ENCODE peak calls at places on chromosomes 1 and 21, in five cellular contexts. One of them, this sample, is unnamed.

GRCh38 chr1:214850432-214851010 is 232.0 kb upstream of the KCNK2 start:
- DNase-seq in GM12878: no peak
- DNase-seq in H1: no peak
- DNase-seq in K562: no peak
- DNase-seq in HepG2: no peak
- DNase-seq in this sample: no peak

GRCh38 chr1:106746448-106747085 is 309.9 kb upstream of the PRMT6 start:
- DNase-seq in GM12878: no peak
- DNase-seq in H1: no peak
- DNase-seq in K562: no peak
- DNase-seq in HepG2: no peak
- DNase-seq in this sample: peak

GRCh38 chr21:32532636-32533035 is 52.7 kb downstream of the TCP10L start:
- DNase-seq in GM12878: no peak
- DNase-seq in H1: no peak
- DNase-seq in K562: no peak
- DNase-seq in HepG2: no peak
- DNase-seq in this sample: no peak

GRCh38 chr1:165631403-165632151 is 543 bp downstream of the MGST3 start:
- DNase-seq in GM12878: no peak
- DNase-seq in H1: no peak
- DNase-seq in K562: peak
- DNase-seq in HepG2: no peak
- DNase-seq in this sample: peak

GRCh38 chr1:31372961-31373896 is at the start of gene FABP3:
- DNase-seq in GM12878: no peak
- DNase-seq in H1: peak
- DNase-seq in K562: peak
- DNase-seq in HepG2: peak
- DNase-seq in this sample: peak

GRCh38 chr1:88003255-88003654 is 674.6 kb downstream of the LMO4 start:
- DNase-seq in GM12878: no peak
- DNase-seq in H1: no peak
- DNase-seq in K562: no peak
- DNase-seq in HepG2: no peak
- DNase-seq in this sample: no peak

GRCh38 chr1:210586785-210587184 is 258.1 kb downstream of the HHAT start:
- DNase-seq in GM12878: no peak
- DNase-seq in H1: no peak
- DNase-seq in K562: no peak
- DNase-seq in HepG2: no peak
- DNase-seq in this sample: no peak

GRCh38 chr1:85502625-85503083 is 37.7 kb upstream of the DDAH1 start:
- DNase-seq in GM12878: no peak
- DNase-seq in H1: peak
- DNase-seq in K562: peak
- DNase-seq in HepG2: peak
- DNase-seq in this sample: peak

GRCh38 chr21:34093083-34093482 is 19.7 kb downstream of the MRPS6 start:
- DNase-seq in GM12878: no peak
- DNase-seq in H1: no peak
- DNase-seq in K562: no peak
- DNase-seq in HepG2: no peak
- DNase-seq in this sample: no peak

GRCh38 chr21:34091607-34092006 is 18.2 kb downstream of the MRPS6 start:
- DNase-seq in GM12878: no peak
- DNase-seq in H1: no peak
- DNase-seq in K562: peak
- DNase-seq in HepG2: no peak
- DNase-seq in this sample: no peak

GRCh38 chr21:34091032-34091431 is 17.7 kb downstream of the MRPS6 start:
- DNase-seq in GM12878: no peak
- DNase-seq in H1: no peak
- DNase-seq in K562: no peak
- DNase-seq in HepG2: no peak
- DNase-seq in this sample: no peak

GRCh38 chr21:34094949-34095348 is 21.6 kb downstream of the MRPS6 start:
- DNase-seq in GM12878: no peak
- DNase-seq in H1: no peak
- DNase-seq in K562: no peak
- DNase-seq in HepG2: no peak
- DNase-seq in this sample: no peak

DNA sequence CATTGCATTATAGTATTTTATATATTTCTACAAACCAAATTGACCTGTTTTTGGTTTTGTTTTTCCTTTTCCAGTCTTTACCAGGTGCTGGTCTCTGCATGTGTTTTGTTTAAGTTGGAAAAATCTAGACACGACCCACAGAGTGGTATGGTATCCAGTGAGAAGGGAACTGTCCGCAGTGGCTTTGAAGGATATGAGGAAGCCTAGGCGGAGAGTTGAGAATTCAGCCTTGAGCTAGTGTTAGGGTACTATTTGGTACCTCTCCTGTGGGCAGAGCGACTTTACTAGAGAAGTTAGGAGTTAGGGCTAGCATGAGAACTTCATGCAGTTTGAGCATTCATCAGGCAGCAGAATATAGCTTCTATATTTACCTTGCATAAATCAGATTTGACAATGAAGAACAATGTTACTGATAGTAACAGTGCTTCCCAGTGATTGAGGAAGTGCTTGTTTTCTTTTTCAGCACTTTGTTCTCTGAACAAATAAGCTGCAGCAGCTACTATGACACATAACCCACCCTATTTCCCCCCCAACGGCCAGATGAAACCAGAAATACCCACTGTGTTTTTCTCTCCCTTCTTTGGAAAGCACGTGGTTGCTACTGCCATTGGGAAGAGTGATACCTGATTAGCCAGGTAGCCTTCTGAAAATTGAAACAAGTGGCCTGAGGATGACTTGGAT is 19.0 kb downstream of the MRPS6 start:
- DNase-seq in GM12878: no peak
- DNase-seq in H1: no peak
- DNase-seq in K562: no peak
- DNase-seq in HepG2: no peak
- DNase-seq in this sample: no peak
- TF ChIP-seq GABPA in GM12878: no peak
- TF ChIP-seq GABPA in H1: no peak
- TF ChIP-seq GABPA in K562: no peak
- TF ChIP-seq GABPA in HepG2: no peak
- TF ChIP-seq GABPA in this sample: no peak

GRCh38 chr1:233994112-233994511 is 89.6 kb downstream of the SLC35F3 start:
- DNase-seq in GM12878: no peak
- DNase-seq in H1: no peak
- DNase-seq in K562: no peak
- DNase-seq in HepG2: no peak
- DNase-seq in this sample: no peak
- H3K4me2 ChIP-seq in GM12878: no peak
- H3K4me2 ChIP-seq in H1: no peak
- H3K4me2 ChIP-seq in K562: no peak
- H3K4me2 ChIP-seq in HepG2: no peak
- H3K4me2 ChIP-seq in this sample: no peak

DNA sequence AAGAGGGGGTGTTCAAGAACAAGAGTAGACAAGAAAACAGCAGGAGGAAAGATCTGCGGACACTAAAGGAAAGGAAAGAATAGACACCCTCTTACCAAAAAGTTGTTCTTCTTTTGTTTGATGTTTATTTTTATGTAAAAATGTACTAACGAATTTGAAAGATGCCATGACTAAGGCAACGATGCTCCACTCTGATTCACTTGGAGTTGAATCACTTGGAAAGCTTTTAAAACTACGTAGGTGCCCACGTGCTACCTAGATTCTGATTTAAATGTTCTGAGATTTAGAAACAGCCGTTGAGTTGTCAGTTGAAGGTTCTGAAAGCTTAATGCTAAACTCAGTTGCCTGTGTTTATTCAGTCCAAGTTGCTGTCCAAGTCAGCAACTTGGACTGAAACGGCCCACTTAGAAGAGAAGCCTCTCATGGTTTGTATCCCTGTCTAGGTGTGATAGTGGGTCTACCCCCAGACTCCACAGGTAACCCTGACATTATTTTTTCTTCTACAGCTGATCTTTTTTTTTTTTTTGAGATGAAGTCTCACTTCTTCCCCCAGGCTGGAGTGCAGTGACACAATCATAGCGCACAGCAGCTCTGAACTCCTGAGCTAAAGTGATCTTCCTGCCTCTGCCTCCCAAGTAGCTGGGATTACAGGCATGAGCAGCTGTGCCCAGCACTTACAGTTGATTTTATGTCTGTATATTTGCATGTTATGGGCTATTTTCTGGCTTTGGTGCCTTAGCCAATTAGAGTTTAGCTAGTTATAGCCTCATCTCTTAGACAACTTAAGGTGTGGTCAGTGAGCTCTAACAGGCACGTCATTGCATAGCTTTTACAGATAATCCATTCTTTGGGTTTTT is 1.4 kb upstream of the VAMP4 start:
- DNase-seq in GM12878: no peak
- DNase-seq in H1: no peak
- DNase-seq in K562: no peak
- DNase-seq in HepG2: no peak
- DNase-seq in this sample: no peak
- TF ChIP-seq GABPA in GM12878: no peak
- TF ChIP-seq GABPA in H1: no peak
- TF ChIP-seq GABPA in K562: no peak
- TF ChIP-seq GABPA in HepG2: no peak
- TF ChIP-seq GABPA in this sample: no peak

GRCh38 chr1:9275567-9276034 is 17.1 kb upstream of the SPSB1 start:
- DNase-seq in GM12878: peak
- DNase-seq in H1: no peak
- DNase-seq in K562: peak
- DNase-seq in HepG2: peak
- DNase-seq in this sample: no peak
- H3K4me2 ChIP-seq in GM12878: peak
- H3K4me2 ChIP-seq in H1: peak
- H3K4me2 ChIP-seq in K562: no peak
- H3K4me2 ChIP-seq in HepG2: peak
- H3K4me2 ChIP-seq in this sample: peak

DNA sequence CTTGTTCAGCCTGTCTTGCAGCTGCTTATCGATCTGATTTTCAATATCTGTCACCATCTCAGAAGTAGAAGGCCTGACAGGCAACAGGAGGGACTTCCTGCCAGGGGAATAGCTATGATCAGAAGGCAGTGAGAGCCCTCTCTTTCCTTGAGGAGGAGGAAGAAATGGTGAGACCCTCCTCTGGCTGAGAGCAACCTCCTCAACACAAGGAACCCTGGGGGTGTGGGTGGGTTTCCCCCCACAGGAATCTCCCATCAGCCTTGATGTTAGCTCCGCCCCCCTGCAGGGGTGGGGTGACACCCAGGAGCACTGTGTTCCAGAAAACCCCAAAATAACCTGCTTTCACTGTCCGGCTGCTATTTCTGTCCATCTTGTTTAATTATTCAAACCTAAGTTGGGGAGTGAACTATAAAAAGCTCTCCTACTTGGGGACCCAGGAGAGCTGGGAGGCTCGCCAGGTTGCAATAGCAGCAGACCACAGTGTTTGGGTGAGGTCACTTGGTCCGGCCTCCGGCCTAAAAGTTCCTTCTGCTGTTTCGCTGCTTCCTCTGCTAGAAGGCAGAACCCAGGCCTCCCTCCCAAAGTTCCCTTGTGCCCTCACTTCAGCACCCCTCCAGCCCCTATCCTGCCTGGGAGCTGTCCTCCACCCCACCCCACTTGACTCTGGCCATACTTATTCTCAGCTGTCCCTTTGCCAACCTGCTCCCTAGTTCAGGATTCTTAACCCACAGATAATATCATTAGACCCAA is 7.8 kb upstream of the MEF2D start:
- DNase-seq in GM12878: no peak
- DNase-seq in H1: no peak
- DNase-seq in K562: no peak
- DNase-seq in HepG2: no peak
- DNase-seq in this sample: no peak
- TF ChIP-seq GABPA in GM12878: no peak
- TF ChIP-seq GABPA in H1: no peak
- TF ChIP-seq GABPA in K562: no peak
- TF ChIP-seq GABPA in HepG2: no peak
- TF ChIP-seq GABPA in this sample: no peak

GRCh38 chr21:38994014-38994413 is 188.3 kb downstream of the ETS2 start:
- DNase-seq in GM12878: no peak
- DNase-seq in H1: no peak
- DNase-seq in K562: no peak
- DNase-seq in HepG2: no peak
- DNase-seq in this sample: no peak
- H3K4me2 ChIP-seq in GM12878: no peak
- H3K4me2 ChIP-seq in H1: no peak
- H3K4me2 ChIP-seq in K562: no peak
- H3K4me2 ChIP-seq in HepG2: no peak
- H3K4me2 ChIP-seq in this sample: peak

GRCh38 chr1:160428053-160428452 is 27.7 kb downstream of the VANGL2 start:
- DNase-seq in GM12878: no peak
- DNase-seq in H1: no peak
- DNase-seq in K562: no peak
- DNase-seq in HepG2: no peak
- DNase-seq in this sample: no peak

GRCh38 chr1:160427625-160428024 is 27.3 kb downstream of the VANGL2 start:
- DNase-seq in GM12878: no peak
- DNase-seq in H1: no peak
- DNase-seq in K562: no peak
- DNase-seq in HepG2: no peak
- DNase-seq in this sample: no peak

GRCh38 chr1:160429125-160429551 is 28.8 kb downstream of the VANGL2 start:
- DNase-seq in GM12878: peak
- DNase-seq in H1: no peak
- DNase-seq in K562: no peak
- DNase-seq in HepG2: no peak
- DNase-seq in this sample: no peak

GRCh38 chr1:160429702-160430535 is 29.6 kb downstream of the VANGL2 start:
- DNase-seq in GM12878: peak
- DNase-seq in H1: no peak
- DNase-seq in K562: no peak
- DNase-seq in HepG2: no peak
- DNase-seq in this sample: no peak

DNA sequence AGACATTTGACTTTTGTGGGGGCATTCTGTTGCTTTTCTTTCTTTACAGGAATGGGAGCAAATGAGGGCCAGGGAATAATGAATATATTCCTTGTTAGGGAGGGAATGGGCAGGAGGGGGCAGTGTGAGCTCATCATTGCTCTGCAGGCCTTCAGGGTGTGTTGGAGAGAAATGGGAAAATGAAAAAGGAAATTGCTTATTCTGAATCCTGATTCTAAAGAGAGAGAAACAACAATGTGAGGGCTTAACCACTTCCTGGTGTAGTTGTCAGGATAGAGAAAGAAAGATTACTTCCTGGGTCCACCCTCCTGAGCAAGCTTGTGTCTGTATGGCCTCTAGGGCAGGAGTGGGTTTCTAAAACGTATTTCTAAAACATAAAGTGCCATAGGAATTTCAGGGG is 28.3 kb downstream of the VANGL2 start:
- DNase-seq in GM12878: peak
- DNase-seq in H1: no peak
- DNase-seq in K562: peak
- DNase-seq in HepG2: no peak
- DNase-seq in this sample: peak
- TF ChIP-seq GABPA in GM12878: peak
- TF ChIP-seq GABPA in H1: no peak
- TF ChIP-seq GABPA in K562: peak
- TF ChIP-seq GABPA in HepG2: no peak
- TF ChIP-seq GABPA in this sample: no peak

This sample was measured in SK-N-SH.